ENCODE peak calls at places on chromosomes 16 and 17, in six cellular contexts. Q is lower lobe of right lung, V is K562, R is left ventricle myocardium inferior, E is ascending aorta, D is dorsolateral prefrontal cortex. A is an unnamed sample.

GRCh38 chr17:81837641-81838040 is 2.8 kb upstream of the PPP1R27 start:
- DNase-seq in Q (peak), R (no peak), E (no peak), V (no peak), D (no peak), A (no peak)

GRCh38 chr17:38528101-38528500 is 77.7 kb downstream of the SRCIN1 start:
- DNase-seq in D (no peak), V (no peak), R (no peak), E (no peak), Q (no peak), A (no peak)

GRCh38 chr17:10620823-10621222 is 36.3 kb downstream of the MYH3 start:
- DNase-seq in Q (no peak), E (no peak), D (no peak), R (no peak), V (no peak), A (no peak)

GRCh38 chr17:879546-879945 is 97.4 kb downstream of the MRM3 start:
- DNase-seq in Q (peak), E (peak), V (peak), R (peak), D (no peak), A (peak)

GRCh38 chr17:13581925-13582324 is 19.8 kb downstream of the HS3ST3A1 start:
- DNase-seq in D (no peak), R (no peak), Q (no peak), V (no peak), E (no peak), A (no peak)

GRCh38 chr16:10906914-10907756 is 30.1 kb downstream of the CIITA start:
- DNase-seq in E (no peak), D (no peak), V (no peak), R (peak), Q (peak), A (no peak)

GRCh38 chr17:79602621-79603020 is 8.2 kb downstream of the RBFOX3 start:
- DNase-seq in V (no peak), Q (no peak), D (no peak), R (no peak), E (no peak), A (no peak)

GRCh38 chr17:67372751-67373150 is 4.3 kb upstream of the PITPNC1 start:
- DNase-seq in V (no peak), R (no peak), D (no peak), E (no peak), Q (no peak), A (no peak)

GRCh38 chr16:56643080-56643778 is 4.8 kb downstream of the MT1A start:
- DNase-seq in Q (peak), E (peak), V (peak), R (peak), D (no peak), A (peak)

GRCh38 chr16:89095401-89095974 is 1.8 kb downstream of the ACSF3 start:
- DNase-seq in D (no peak), Q (no peak), V (no peak), E (no peak), R (no peak), A (peak)

GRCh38 chr17:77424585-77425344 is 284.0 kb downstream of the SEC14L1 start:
- DNase-seq in Q (peak), D (peak), R (peak), E (no peak), V (peak), A (peak)

GRCh38 chr17:67281053-67281452 is 36.1 kb upstream of the HELZ start:
- DNase-seq in E (no peak), V (no peak), Q (no peak), R (no peak), D (no peak), A (no peak)

GRCh38 chr17:49764559-49765180 is 739 bp upstream of the FAM117A start:
- DNase-seq in E (no peak), R (no peak), V (no peak), D (no peak), Q (no peak), A (no peak)

GRCh38 chr17:19000531-19001011 is 4.0 kb downstream of the FAM83G start:
- DNase-seq in R (no peak), Q (no peak), E (no peak), D (no peak), V (peak), A (peak)

GRCh38 chr16:56695246-56695645 is 13.0 kb downstream of the MT1X start:
- DNase-seq in V (no peak), Q (no peak), R (no peak), D (no peak), E (no peak), A (no peak)

GRCh38 chr17:41975099-41976083 is 8.8 kb downstream of the CNP start:
- DNase-seq in V (no peak), D (peak), Q (peak), R (no peak), E (no peak), A (no peak)

GRCh38 chr17:29568331-29569244 is at the start of gene TP53I13:
- DNase-seq in R (peak), E (no peak), D (peak), V (peak), Q (peak), A (peak)

GRCh38 chr17:39175695-39176093 is 9.7 kb upstream of the ARL5C start:
- DNase-seq in E (no peak), D (no peak), R (no peak), Q (no peak), V (peak), A (no peak)

GRCh38 chr17:44830359-44831269 is 527 bp upstream of the GJC1 start:
- DNase-seq in Q (no peak), D (peak), E (no peak), R (no peak), V (no peak), A (peak)
- H3K27ac ChIP-seq in Q (peak), D (no peak), E (peak), R (peak), V (no peak), A (peak)

GRCh38 chr16:70416748-70417616 is 21.9 kb downstream of the ST3GAL2 start:
- DNase-seq in R (no peak), E (no peak), V (no peak), Q (no peak), D (no peak), A (no peak)

GRCh38 chr16:70419384-70420327 is 19.2 kb downstream of the ST3GAL2 start:
- DNase-seq in D (no peak), R (no peak), V (no peak), E (no peak), Q (no peak), A (no peak)

GRCh38 chr16:70418274-70418992 is 20.5 kb downstream of the ST3GAL2 start:
- DNase-seq in V (no peak), E (no peak), R (no peak), Q (no peak), D (no peak), A (no peak)

GRCh38 chr16:70418993-70419318 is 19.9 kb downstream of the ST3GAL2 start:
- DNase-seq in D (no peak), E (no peak), R (no peak), Q (no peak), V (no peak), A (no peak)

DNA sequence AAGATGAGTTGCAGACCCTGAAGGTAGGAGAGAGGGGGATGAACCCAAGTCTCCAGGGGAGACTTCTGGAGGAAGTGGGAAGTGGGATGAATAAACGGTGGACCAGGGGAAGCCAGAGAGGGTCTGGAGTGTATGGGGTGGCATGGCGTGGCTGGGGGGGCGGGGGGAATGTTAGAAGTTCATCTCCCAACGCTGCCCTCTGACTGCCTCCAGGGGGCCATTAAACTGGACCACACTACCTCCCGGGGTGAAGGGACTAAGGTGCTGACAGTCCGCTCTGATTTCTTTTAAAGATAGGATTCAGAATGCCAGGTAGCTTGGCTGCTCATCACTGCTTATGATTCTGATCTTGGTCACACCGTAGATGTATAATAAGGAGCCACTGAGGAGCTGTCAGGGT is 21.2 kb downstream of the ST3GAL2 start:
- DNase-seq in E (no peak), R (no peak), Q (no peak), D (no peak), V (no peak), A (no peak)
- H3K27ac ChIP-seq in E (no peak), R (no peak), Q (no peak), D (no peak), V (peak), A (no peak)

GRCh38 chr16:774086-775001 is 13.8 kb downstream of the MSLN start:
- DNase-seq in D (no peak), R (no peak), E (no peak), V (no peak), Q (no peak), A (peak)
- H3K27ac ChIP-seq in D (no peak), R (no peak), E (no peak), V (no peak), Q (no peak), A (no peak)

DNA sequence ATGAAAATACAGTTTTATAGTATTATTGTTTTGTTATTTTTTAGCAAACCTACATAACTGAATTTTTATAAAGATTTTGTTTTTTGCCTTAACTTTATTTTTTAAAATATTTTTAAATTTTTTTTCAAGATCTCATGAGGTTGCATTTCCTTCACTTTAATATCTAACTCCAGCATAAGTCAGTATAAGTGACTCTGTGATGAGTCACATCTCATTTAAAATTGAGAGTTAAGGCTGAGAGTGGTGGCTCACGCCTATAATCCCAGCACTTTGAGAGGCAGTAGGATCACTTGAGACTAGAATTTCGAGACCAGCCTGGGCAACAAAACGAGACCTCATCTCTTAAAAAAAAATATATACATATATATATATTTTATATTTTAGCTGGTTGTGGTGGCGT is 44.0 kb downstream of the NLK start:
- DNase-seq in D (no peak), V (no peak), R (no peak), Q (no peak), E (no peak), A (no peak)
- H3K27ac ChIP-seq in D (no peak), V (no peak), R (no peak), Q (no peak), E (no peak), A (no peak)

DNA sequence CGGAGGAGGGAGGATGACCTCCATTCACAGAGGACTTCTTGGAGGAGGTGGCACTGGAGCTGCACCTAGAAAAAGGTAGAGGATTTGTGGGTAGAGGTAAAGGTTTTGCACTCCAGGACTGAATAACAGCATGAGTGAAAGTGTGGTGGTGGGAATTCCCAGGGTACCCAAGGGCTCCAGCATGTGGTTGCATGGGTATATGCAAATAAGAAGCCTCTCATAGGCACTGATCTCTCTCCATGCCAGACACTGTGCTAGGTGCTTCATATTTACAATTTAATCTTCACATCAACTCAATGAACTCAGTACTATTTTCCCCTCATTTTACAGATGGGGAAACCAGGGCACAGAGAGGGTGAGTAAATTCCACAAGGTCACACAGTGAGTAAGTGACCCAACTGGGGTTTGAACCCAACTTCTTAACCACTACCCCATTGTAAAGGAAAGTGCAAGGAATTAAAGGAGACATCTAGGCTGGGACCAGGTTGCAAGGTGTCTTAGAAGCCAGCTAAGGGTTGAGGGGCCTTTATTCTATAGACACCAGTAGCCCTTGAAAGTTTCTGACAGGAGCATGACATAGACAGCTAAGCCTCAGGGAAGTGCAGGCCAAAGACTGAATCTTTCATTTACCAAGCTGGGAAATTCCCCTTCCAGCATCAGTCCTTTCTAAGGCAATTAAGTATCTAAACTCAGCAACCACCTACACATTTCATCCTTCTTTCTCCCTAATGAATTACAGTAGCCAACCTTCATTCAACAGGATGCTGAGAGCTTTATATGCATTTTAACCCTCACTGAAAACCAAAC is 21.3 kb downstream of the SCNN1B start:
- DNase-seq in R (no peak), V (no peak), Q (no peak), D (no peak), E (no peak), A (no peak)
- H3K27ac ChIP-seq in R (no peak), V (no peak), Q (no peak), D (no peak), E (no peak), A (no peak)

DNA sequence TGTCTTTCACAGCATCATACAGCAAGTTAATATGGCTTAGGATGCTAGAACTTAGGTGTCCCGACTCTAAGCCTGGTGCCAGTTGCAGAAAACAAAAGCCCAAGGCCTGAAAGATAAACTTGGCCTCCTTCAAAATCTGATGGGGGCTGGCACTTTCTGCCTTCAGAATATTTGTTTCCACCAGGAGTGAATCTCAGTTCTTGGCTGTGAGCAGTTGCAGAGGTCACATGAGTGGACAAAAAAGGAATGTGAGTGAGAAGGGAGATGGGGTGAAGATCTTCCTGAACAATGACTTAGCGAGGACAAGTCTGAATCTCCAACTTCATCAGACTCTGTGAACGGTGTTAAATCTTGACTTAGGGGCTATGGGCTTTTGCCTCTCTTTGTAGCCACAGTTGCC is 46.6 kb downstream of the HOXB1 start:
- DNase-seq in Q (no peak), D (no peak), V (no peak), E (no peak), R (no peak), A (no peak)
- H3K27ac ChIP-seq in Q (no peak), D (no peak), V (no peak), E (no peak), R (no peak), A (no peak)

GRCh38 chr17:43360376-43360738 is 38.4 kb upstream of the ARL4D start:
- DNase-seq in E (no peak), R (no peak), V (no peak), D (no peak), Q (no peak), A (no peak)
- H3K27ac ChIP-seq in E (peak), R (peak), V (no peak), D (peak), Q (peak), A (peak)

A was measured in right cardiac atrium.